ENCODE peak calls at places on chromosomes 3 and 15, in seven cellular contexts. H is hippocampal formation; Y is pons; S is NCI-H2081; D is NCI-H1694; O is left lung; E is NK-92 treated with Interleukin-12 subunit alpha and Interleukin-12 subunit beta, amount 100 ng/mL, for 24 hours. W is an unnamed sample.

GRCh38 chr15:38169982-38170381 is 82.7 kb upstream of the SPRED1 start:
- DNase-seq in H (no peak), Y (no peak), S (no peak), D (no peak), O (no peak), E (no peak), W (no peak)

GRCh38 chr3:104198136-104198535 is 1168.6 kb upstream of the ALCAM start:
- DNase-seq in H (no peak), Y (no peak), S (no peak), D (no peak), O (no peak), E (no peak), W (no peak)

GRCh38 chr3:110293660-110294059 is 778.0 kb upstream of the NECTIN3 start:
- DNase-seq in H (no peak), Y (no peak), S (no peak), D (no peak), O (no peak), E (no peak), W (no peak)

GRCh38 chr15:35705030-35705884 is 159.3 kb upstream of the DPH6 start:
- DNase-seq in H (no peak), Y (no peak), S (no peak), D (no peak), O (no peak), E (no peak), W (no peak)

GRCh38 chr15:75361989-75362641 is 6.3 kb downstream of the MAN2C1 start:
- DNase-seq in H (no peak), Y (no peak), S (no peak), D (no peak), O (no peak), E (no peak), W (no peak)

GRCh38 chr3:38479431-38480092 is 16.6 kb upstream of the EXOG start:
- DNase-seq in H (peak), Y (peak), S (peak), D (no peak), O (peak), E (no peak), W (no peak)

GRCh38 chr15:56775632-56776031 is 42.3 kb upstream of the ZNF280D start:
- DNase-seq in H (no peak), Y (no peak), S (no peak), D (no peak), O (no peak), E (no peak), W (no peak)

GRCh38 chr15:68186671-68187397 is 18.3 kb downstream of the CALML4 start:
- DNase-seq in H (no peak), Y (no peak), S (peak), D (no peak), O (no peak), E (no peak), W (no peak)

GRCh38 chr3:178551916-178552321 is 15.7 kb downstream of the KCNMB2 start:
- DNase-seq in H (no peak), Y (no peak), S (peak), D (no peak), O (no peak), E (no peak), W (no peak)

W was measured in naive B cell.